ENCODE peak calls at places on chromosome 2, in ten cellular contexts. One of them, this sample, is unnamed.

GRCh38 chr2:6999161-6999877 is 82.1 kb downstream of the RNF144A start:
- DNase-seq in Panc1: no peak
- DNase-seq in NCI-H1092: no peak
- DNase-seq in astrocyte of the spinal cord: no peak
- DNase-seq in amygdala: no peak
- DNase-seq in A172: no peak
- DNase-seq in NB4: peak; percentile 84
- DNase-seq in GM13976: peak; percentile 72
- DNase-seq in lower lobe of right lung: no peak
- DNase-seq in Calu3: no peak
- DNase-seq in this sample: no peak

GRCh38 chr2:102142829-102143449 is 393 bp downstream of the IL1R1 start:
- DNase-seq in Panc1: no peak
- DNase-seq in NCI-H1092: no peak
- DNase-seq in astrocyte of the spinal cord: peak; percentile 63
- DNase-seq in amygdala: no peak
- DNase-seq in A172: no peak
- DNase-seq in NB4: peak; percentile 61
- DNase-seq in GM13976: no peak
- DNase-seq in lower lobe of right lung: no peak
- DNase-seq in Calu3: no peak
- DNase-seq in this sample: no peak

GRCh38 chr2:157246212-157247067 is 11.1 kb upstream of the GALNT5 start:
- DNase-seq in Panc1: no peak
- DNase-seq in NCI-H1092: no peak
- DNase-seq in astrocyte of the spinal cord: peak; percentile 92
- DNase-seq in amygdala: no peak
- DNase-seq in A172: peak; percentile 84
- DNase-seq in NB4: no peak
- DNase-seq in GM13976: peak; percentile 21
- DNase-seq in lower lobe of right lung: no peak
- DNase-seq in Calu3: peak; percentile 57
- DNase-seq in this sample: no peak

GRCh38 chr2:234289789-234290188 is 207.1 kb downstream of the ARL4C start:
- DNase-seq in Panc1: no peak
- DNase-seq in NCI-H1092: no peak
- DNase-seq in astrocyte of the spinal cord: peak; percentile 89
- DNase-seq in amygdala: no peak
- DNase-seq in A172: peak; percentile 76
- DNase-seq in NB4: peak; percentile 12
- DNase-seq in GM13976: no peak
- DNase-seq in lower lobe of right lung: no peak
- DNase-seq in Calu3: no peak
- DNase-seq in this sample: no peak

GRCh38 chr2:44016282-44016681 is 20.5 kb upstream of the LRPPRC start:
- DNase-seq in Panc1: no peak
- DNase-seq in NCI-H1092: no peak
- DNase-seq in astrocyte of the spinal cord: peak; percentile 53
- DNase-seq in amygdala: no peak
- DNase-seq in A172: peak; percentile 51
- DNase-seq in NB4: peak; percentile 68
- DNase-seq in GM13976: peak; percentile 33
- DNase-seq in lower lobe of right lung: no peak
- DNase-seq in Calu3: peak; percentile 54
- DNase-seq in this sample: no peak

GRCh38 chr2:177237932-177238331 is 25.3 kb downstream of the HNRNPA3 start:
- DNase-seq in Panc1: no peak
- DNase-seq in NCI-H1092: no peak
- DNase-seq in astrocyte of the spinal cord: no peak
- DNase-seq in amygdala: no peak
- DNase-seq in A172: no peak
- DNase-seq in NB4: no peak
- DNase-seq in GM13976: no peak
- DNase-seq in lower lobe of right lung: no peak
- DNase-seq in Calu3: no peak
- DNase-seq in this sample: no peak

GRCh38 chr2:172995323-172996244 is 80.1 kb upstream of the MAP3K20 start:
- DNase-seq in Panc1: no peak
- DNase-seq in NCI-H1092: no peak
- DNase-seq in astrocyte of the spinal cord: peak; percentile 78
- DNase-seq in amygdala: no peak
- DNase-seq in A172: peak; percentile 87
- DNase-seq in NB4: peak; percentile 44
- DNase-seq in GM13976: no peak
- DNase-seq in lower lobe of right lung: no peak
- DNase-seq in Calu3: peak; percentile 63
- DNase-seq in this sample: no peak

GRCh38 chr2:112646102-112646719 is 472 bp downstream of the SLC20A1 start:
- DNase-seq in Panc1: no peak
- DNase-seq in NCI-H1092: no peak
- DNase-seq in astrocyte of the spinal cord: no peak
- DNase-seq in amygdala: no peak
- DNase-seq in A172: no peak
- DNase-seq in NB4: no peak
- DNase-seq in GM13976: no peak
- DNase-seq in lower lobe of right lung: no peak
- DNase-seq in Calu3: peak; percentile 49
- DNase-seq in this sample: peak; percentile 30

GRCh38 chr2:68368657-68369339 is 3.7 kb downstream of the PLEK start:
- DNase-seq in Panc1: no peak
- DNase-seq in NCI-H1092: no peak
- DNase-seq in astrocyte of the spinal cord: peak; percentile 87
- DNase-seq in amygdala: peak; percentile 34
- DNase-seq in A172: peak; percentile 65
- DNase-seq in NB4: peak; percentile 52
- DNase-seq in GM13976: no peak
- DNase-seq in lower lobe of right lung: no peak
- DNase-seq in Calu3: no peak
- DNase-seq in this sample: no peak

GRCh38 chr2:7773362-7773973 is 856.3 kb downstream of the RNF144A start:
- DNase-seq in Panc1: no peak
- DNase-seq in NCI-H1092: no peak
- DNase-seq in astrocyte of the spinal cord: no peak
- DNase-seq in amygdala: no peak
- DNase-seq in A172: no peak
- DNase-seq in NB4: peak; percentile 94
- DNase-seq in GM13976: peak; percentile 62
- DNase-seq in lower lobe of right lung: peak; percentile 50
- DNase-seq in Calu3: peak; percentile 76
- DNase-seq in this sample: no peak

GRCh38 chr2:170679607-170680079 is 35.5 kb upstream of the SP5 start:
- DNase-seq in Panc1: no peak
- DNase-seq in NCI-H1092: no peak
- DNase-seq in astrocyte of the spinal cord: no peak
- DNase-seq in amygdala: no peak
- DNase-seq in A172: no peak
- DNase-seq in NB4: no peak
- DNase-seq in GM13976: no peak
- DNase-seq in lower lobe of right lung: no peak
- DNase-seq in Calu3: peak; percentile 51
- DNase-seq in this sample: no peak

GRCh38 chr2:55961318-55961911 is 37.8 kb upstream of the EFEMP1 start:
- DNase-seq in Panc1: peak; percentile 50
- DNase-seq in NCI-H1092: peak; percentile 32
- DNase-seq in astrocyte of the spinal cord: peak; percentile 77
- DNase-seq in amygdala: no peak
- DNase-seq in A172: peak; percentile 70
- DNase-seq in NB4: peak; percentile 44
- DNase-seq in GM13976: peak; percentile 43
- DNase-seq in lower lobe of right lung: no peak
- DNase-seq in Calu3: peak; percentile 23
- DNase-seq in this sample: no peak

GRCh38 chr2:224185023-224185601 is 146.0 kb upstream of the SERPINE2 start:
- DNase-seq in Panc1: no peak
- DNase-seq in NCI-H1092: no peak
- DNase-seq in astrocyte of the spinal cord: no peak
- DNase-seq in amygdala: no peak
- DNase-seq in A172: no peak
- DNase-seq in NB4: no peak
- DNase-seq in GM13976: no peak
- DNase-seq in lower lobe of right lung: no peak
- DNase-seq in Calu3: no peak
- DNase-seq in this sample: no peak

GRCh38 chr2:18475884-18476283 is 84.6 kb downstream of the RDH14 start:
- DNase-seq in Panc1: no peak
- DNase-seq in NCI-H1092: no peak
- DNase-seq in astrocyte of the spinal cord: no peak
- DNase-seq in amygdala: no peak
- DNase-seq in A172: no peak
- DNase-seq in NB4: no peak
- DNase-seq in GM13976: no peak
- DNase-seq in lower lobe of right lung: no peak
- DNase-seq in Calu3: no peak
- DNase-seq in this sample: no peak

GRCh38 chr2:19592197-19592596 is 233.8 kb upstream of the OSR1 start:
- DNase-seq in Panc1: no peak
- DNase-seq in NCI-H1092: no peak
- DNase-seq in astrocyte of the spinal cord: no peak
- DNase-seq in amygdala: no peak
- DNase-seq in A172: no peak
- DNase-seq in NB4: no peak
- DNase-seq in GM13976: no peak
- DNase-seq in lower lobe of right lung: no peak
- DNase-seq in Calu3: no peak
- DNase-seq in this sample: no peak

GRCh38 chr2:12725238-12726187 is 8.8 kb downstream of the TRIB2 start:
- DNase-seq in Panc1: no peak
- DNase-seq in NCI-H1092: no peak
- DNase-seq in astrocyte of the spinal cord: no peak
- DNase-seq in amygdala: no peak
- DNase-seq in A172: no peak
- DNase-seq in NB4: no peak
- DNase-seq in GM13976: no peak
- DNase-seq in lower lobe of right lung: no peak
- DNase-seq in Calu3: no peak
- DNase-seq in this sample: no peak

GRCh38 chr2:119292226-119292625 is 68.6 kb downstream of the STEAP3 start:
- DNase-seq in Panc1: no peak
- DNase-seq in NCI-H1092: no peak
- DNase-seq in astrocyte of the spinal cord: peak; percentile 51
- DNase-seq in amygdala: no peak
- DNase-seq in A172: peak; percentile 30
- DNase-seq in NB4: no peak
- DNase-seq in GM13976: no peak
- DNase-seq in lower lobe of right lung: no peak
- DNase-seq in Calu3: no peak
- DNase-seq in this sample: no peak

GRCh38 chr2:154556146-154556545 is 142.3 kb upstream of the KCNJ3 start:
- DNase-seq in Panc1: no peak
- DNase-seq in NCI-H1092: no peak
- DNase-seq in astrocyte of the spinal cord: no peak
- DNase-seq in amygdala: no peak
- DNase-seq in A172: no peak
- DNase-seq in NB4: no peak
- DNase-seq in GM13976: no peak
- DNase-seq in lower lobe of right lung: no peak
- DNase-seq in Calu3: no peak
- DNase-seq in this sample: no peak

GRCh38 chr2:165793779-165794519 is at the start of gene GALNT3:
- DNase-seq in Panc1: no peak
- DNase-seq in NCI-H1092: peak; percentile 28
- DNase-seq in astrocyte of the spinal cord: no peak
- DNase-seq in amygdala: no peak
- DNase-seq in A172: no peak
- DNase-seq in NB4: peak; percentile 67
- DNase-seq in GM13976: peak; percentile 46
- DNase-seq in lower lobe of right lung: peak; percentile 94
- DNase-seq in Calu3: peak; percentile 93
- DNase-seq in this sample: peak; percentile 37

This sample was measured in NCI-H1048.